ENCODE peak calls at places on chromosomes 16 and 17, in ten cellular contexts. B, M, H, Z, L, D, K, Q, E and P are unnamed samples.

GRCh38 chr16:66949472-66949871 is 11.6 kb upstream of the CES3 start:
- DNase-seq in B (no peak), M (no peak), H (no peak), Z (no peak), L (no peak), D (no peak), K (no peak), Q (no peak), E (no peak), P (no peak)

GRCh38 chr17:46793541-46793940 is 25.0 kb downstream of the WNT3 start:
- DNase-seq in B (no peak), M (no peak), H (no peak), Z (no peak), L (no peak), D (no peak), K (no peak), Q (no peak), E (no peak), P (no peak)

GRCh38 chr17:40309938-40310510 is 1.0 kb downstream of the RARA start:
- DNase-seq in B (no peak), M (no peak), H (no peak), Z (no peak), L (no peak), D (no peak), K (no peak), Q (no peak), E (no peak), P (no peak)

GRCh38 chr17:67476787-67477335 is 99.8 kb downstream of the PITPNC1 start:
- DNase-seq in B (no peak), M (no peak), H (no peak), Z (no peak), L (no peak), D (no peak), K (no peak), Q (peak; percentile 63), E (no peak), P (no peak)

GRCh38 chr17:17724991-17725852 is 44.0 kb downstream of the RAI1 start:
- DNase-seq in B (no peak), M (no peak), H (no peak), Z (no peak), L (no peak), D (no peak), K (no peak), Q (no peak), E (no peak), P (no peak)

GRCh38 chr16:69595127-69596036 is 29.6 kb downstream of the NFAT5 start:
- DNase-seq in B (no peak), M (no peak), H (peak; percentile 58), Z (no peak), L (no peak), D (no peak), K (no peak), Q (no peak), E (no peak), P (no peak)

GRCh38 chr16:86899757-86900156 is 321.4 kb downstream of the FOXL1 start:
- DNase-seq in B (no peak), M (no peak), H (peak; percentile 30), Z (no peak), L (no peak), D (no peak), K (no peak), Q (no peak), E (no peak), P (no peak)

GRCh38 chr16:83027973-83028372 is 401.2 kb downstream of the CDH13 start:
- DNase-seq in B (no peak), M (no peak), H (no peak), Z (no peak), L (no peak), D (no peak), K (no peak), Q (no peak), E (no peak), P (no peak)

GRCh38 chr17:17719199-17719940 is 38.1 kb downstream of the RAI1 start:
- DNase-seq in B (no peak), M (no peak), H (no peak), Z (no peak), L (no peak), D (no peak), K (no peak), Q (no peak), E (no peak), P (no peak)

GRCh38 chr16:75818491-75818890 is 92.2 kb upstream of the CPHXL start:
- DNase-seq in B (no peak), M (no peak), H (no peak), Z (no peak), L (no peak), D (no peak), K (no peak), Q (no peak), E (no peak), P (no peak)